ENCODE peak calls at places on chromosomes 7 and 10, in nine cellular contexts. R is fibroblast of villous mesenchyme; O is WTC11; P is stimulated activated CD8-positive, alpha-beta memory T cell treated with anti-CD3 and anti-CD28 coated beads, Interleukin-2, amount 100 ng/mL, for 48 hours; S is lower lobe of right lung; M is NCI-H2029 treated with DMSO at 0.1 percent for 48 hours; U is tibial artery; Z is uterus; Y is NCI-H774. X is an unnamed sample.
A peak's percentile ranks its signal among the peaks of the same experiment; 100 is the strongest.

GRCh38 chr7:1263391-1263951 is 30.8 kb downstream of the UNCX start:
- DNase-seq in Y (no peak), S (peak; percentile 38), Z (no peak), M (no peak), P (no peak), O (no peak), R (no peak), U (no peak), X (no peak)

GRCh38 chr10:115092555-115093285 is 445 bp upstream of the ATRNL1 start:
- DNase-seq in Y (no peak), M (no peak), R (peak; percentile 37), P (peak; percentile 5), U (no peak), O (peak; percentile 69), Z (peak; percentile 68), S (no peak), X (peak; percentile 47)

GRCh38 chr7:155569681-155570080 is 23.3 kb upstream of the CNPY1 start:
- DNase-seq in O (no peak), P (no peak), Z (no peak), Y (no peak), S (no peak), U (no peak), R (no peak), M (no peak), X (no peak)

GRCh38 chr7:99996755-99997544 is 18.4 kb upstream of the ZKSCAN1 start:
- DNase-seq in R (no peak), U (peak; percentile 48), O (no peak), Z (no peak), S (no peak), Y (no peak), P (no peak), M (no peak), X (no peak)

GRCh38 chr7:44767912-44768662 is 19.4 kb downstream of the ZMIZ2 start:
- DNase-seq in O (no peak), U (peak; percentile 81), M (peak; percentile 47), R (peak; percentile 89), P (no peak), S (no peak), Z (peak; percentile 84), Y (no peak), X (no peak)

GRCh38 chr10:77236700-77237099 is 400.9 kb downstream of the KCNMA1 start:
- DNase-seq in O (no peak), S (no peak), Y (no peak), Z (no peak), M (no peak), P (no peak), R (no peak), U (no peak), X (no peak)

GRCh38 chr7:98758157-98758556 is 111.7 kb downstream of the TMEM130 start:
- DNase-seq in M (no peak), U (no peak), S (no peak), P (no peak), Z (no peak), R (no peak), O (no peak), Y (no peak), X (no peak)

GRCh38 chr7:76343931-76344321 is 14.9 kb downstream of the YWHAG start:
- DNase-seq in Z (no peak), O (no peak), P (no peak), S (no peak), Y (no peak), M (no peak), U (peak; percentile 5), R (no peak), X (no peak)

GRCh38 chr10:30765022-30765610 is 135.6 kb upstream of the LYZL2 start:
- DNase-seq in U (no peak), Z (no peak), O (no peak), M (no peak), R (peak; percentile 23), P (no peak), S (no peak), Y (no peak), X (no peak)

X was measured in ureter.